ENCODE peak calls at places on chromosomes 5 and 9, in eight cellular contexts. V, T, E, G, M, C, K and I are unnamed samples.

GRCh38 chr9:129586647-129587046 is 34.3 kb downstream of the C9orf50 start:
- DNase-seq in M (no peak), K (no peak), E (no peak), T (no peak), C (no peak), G (no peak), V (no peak), I (no peak)

GRCh38 chr5:134466241-134467069 is 54.8 kb upstream of the CDKN2AIPNL start:
- DNase-seq in G (peak), T (peak), C (no peak), E (peak), K (peak), M (no peak), V (peak), I (peak)

GRCh38 chr5:43231977-43232376 is 40.0 kb downstream of the NIM1K start:
- DNase-seq in E (no peak), T (peak), C (no peak), G (no peak), M (peak), V (peak), K (peak), I (peak)

GRCh38 chr9:69412741-69413150 is 87.7 kb downstream of the ENTREP1 start:
- DNase-seq in G (peak), K (no peak), V (peak), E (peak), T (peak), C (peak), M (no peak), I (no peak)

GRCh38 chr5:154191467-154192261 is 1.1 kb downstream of the GALNT10 start:
- DNase-seq in C (no peak), T (peak), E (no peak), M (peak), V (peak), K (no peak), G (no peak), I (no peak)

GRCh38 chr9:14910178-14910805 is at the start of gene FREM1:
- DNase-seq in K (peak), E (peak), T (peak), C (no peak), V (peak), G (peak), M (no peak), I (no peak)

GRCh38 chr5:159655757-159656409 is 260.4 kb upstream of the ADRA1B start:
- DNase-seq in C (no peak), M (no peak), G (no peak), E (no peak), T (no peak), V (no peak), K (no peak), I (no peak)

GRCh38 chr5:1555011-1555807 is 31.4 kb upstream of the LPCAT1 start:
- DNase-seq in G (no peak), M (no peak), T (peak), K (no peak), C (peak), V (no peak), E (peak), I (no peak)

GRCh38 chr5:149374303-149374702 is 4.8 kb downstream of the IL17B start:
- DNase-seq in V (no peak), K (no peak), E (no peak), M (no peak), G (no peak), T (no peak), C (no peak), I (no peak)

GRCh38 chr5:96197359-96197758 is 235.7 kb downstream of the PCSK1 start:
- DNase-seq in C (no peak), T (no peak), M (no peak), K (no peak), G (no peak), E (no peak), V (no peak), I (no peak)

GRCh38 chr5:81233080-81233634 is at the start of gene CKMT2:
- DNase-seq in K (peak), V (peak), C (no peak), M (no peak), T (peak), E (peak), G (peak), I (no peak)

GRCh38 chr5:132489051-132489770 is 1.4 kb downstream of the IRF1 start:
- DNase-seq in T (no peak), C (no peak), V (no peak), E (peak), M (peak), K (no peak), G (no peak), I (peak)

GRCh38 chr9:95087659-95088242 is 229.8 kb downstream of the FANCC start:
- DNase-seq in G (peak), T (no peak), K (no peak), C (no peak), E (peak), V (no peak), M (peak), I (peak)

GRCh38 chr5:144162686-144163085 is 7.8 kb downstream of the YIPF5 start:
- DNase-seq in V (peak), M (no peak), K (no peak), E (no peak), T (no peak), C (no peak), G (no peak), I (no peak)

GRCh38 chr5:124678478-124678877 is 68.0 kb downstream of the ZNF608 start:
- DNase-seq in K (no peak), M (no peak), G (no peak), E (no peak), T (no peak), V (no peak), C (no peak), I (no peak)

GRCh38 chr9:73583590-73583989 is 431.9 kb downstream of the ANXA1 start:
- DNase-seq in E (no peak), K (no peak), C (no peak), G (no peak), T (peak), M (no peak), V (peak), I (no peak)

GRCh38 chr9:95740217-95741004 is 135.1 kb upstream of the ERCC6L2 start:
- DNase-seq in V (no peak), E (no peak), G (no peak), T (no peak), K (no peak), C (no peak), M (no peak), I (peak)

GRCh38 chr9:6029581-6029980 is 14.2 kb upstream of the RANBP6 start:
- DNase-seq in G (no peak), C (no peak), V (no peak), T (peak), K (no peak), E (no peak), M (no peak), I (no peak)

GRCh38 chr9:128917151-128917849 is 3.5 kb upstream of the PHYHD1 start:
- DNase-seq in E (peak), M (no peak), G (peak), T (peak), V (peak), C (no peak), K (peak), I (no peak)

GRCh38 chr9:69898714-69899209 is 78.1 kb downstream of the CFAP95 start:
- DNase-seq in C (peak), G (no peak), M (no peak), K (no peak), E (no peak), V (peak), T (peak), I (no peak)

GRCh38 chr5:59007460-59008063 is 424.7 kb downstream of the RAB3C start:
- DNase-seq in G (no peak), K (no peak), E (no peak), T (peak), M (peak), V (peak), C (peak), I (peak)

GRCh38 chr9:91781906-91782305 is 168.1 kb downstream of the ROR2 start:
- DNase-seq in M (no peak), V (no peak), K (no peak), C (no peak), E (no peak), G (no peak), T (no peak), I (no peak)

GRCh38 chr9:123162359-123163345 is 105.7 kb downstream of the STRBP start:
- DNase-seq in V (no peak), C (no peak), T (no peak), M (no peak), K (no peak), G (no peak), E (no peak), I (no peak)

GRCh38 chr9:92704528-92704927 is 34.6 kb upstream of the IPPK start:
- DNase-seq in T (no peak), K (no peak), G (no peak), M (no peak), V (peak), C (no peak), E (no peak), I (no peak)

GRCh38 chr5:71533614-71534013 is 53.5 kb upstream of the MCCC2 start:
- DNase-seq in K (no peak), E (no peak), T (peak), G (no peak), V (peak), M (peak), C (no peak), I (peak)

GRCh38 chr5:32339198-32339597 is 26.5 kb upstream of the MTMR12 start:
- DNase-seq in T (no peak), E (no peak), M (peak), C (no peak), V (peak), K (no peak), G (no peak), I (no peak)

GRCh38 chr5:144131256-144131655 is 39.2 kb downstream of the YIPF5 start:
- DNase-seq in T (no peak), G (no peak), C (no peak), M (no peak), V (no peak), K (no peak), E (no peak), I (no peak)

GRCh38 chr5:15008911-15009310 is 137.3 kb upstream of the ANKH start:
- DNase-seq in K (no peak), C (no peak), V (no peak), T (peak), G (no peak), E (no peak), M (no peak), I (no peak)

GRCh38 chr5:81838307-81838906 is 87.5 kb upstream of the SSBP2 start:
- DNase-seq in E (no peak), T (peak), C (peak), K (no peak), V (peak), M (peak), G (no peak), I (peak)

GRCh38 chr9:21964925-21965385 is 29.2 kb downstream of the CDKN2A start:
- DNase-seq in K (no peak), V (peak), T (peak), E (peak), M (no peak), C (no peak), G (peak), I (peak)

GRCh38 chr5:110752953-110753352 is 14.1 kb downstream of the SLC25A46 start:
- DNase-seq in M (no peak), V (no peak), G (no peak), K (no peak), T (no peak), E (no peak), C (no peak), I (peak)
- H3K4me3 ChIP-seq in M (no peak), V (no peak), G (no peak), K (no peak), T (no peak), E (no peak), C (no peak), I (peak)

DNA sequence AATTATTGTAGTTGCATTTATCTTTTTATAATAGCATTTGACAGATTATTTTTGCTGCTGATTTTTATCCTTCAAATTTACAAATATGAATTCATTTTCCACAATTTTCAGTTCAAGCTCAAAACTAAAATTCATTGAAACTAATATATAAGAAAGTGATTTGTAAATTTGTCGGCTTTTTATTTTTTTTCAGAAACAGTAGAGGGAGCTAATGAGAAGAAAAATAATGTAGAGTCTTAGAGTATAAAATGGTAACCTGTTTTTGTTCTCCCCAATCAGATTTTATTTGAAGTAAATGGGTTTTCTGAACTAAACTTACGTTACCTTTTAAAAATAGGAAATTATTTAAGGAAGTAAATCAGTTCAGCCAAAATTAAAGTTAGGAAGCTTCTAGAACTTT is 19.2 kb downstream of the PRRC1 start:
- DNase-seq in K (no peak), C (no peak), T (peak), E (no peak), V (peak), M (peak), G (no peak), I (no peak)
- TF ChIP-seq CTCF in K (no peak), C (no peak), T (peak), E (peak), V (peak), M (peak), G (no peak), I (peak)

DNA sequence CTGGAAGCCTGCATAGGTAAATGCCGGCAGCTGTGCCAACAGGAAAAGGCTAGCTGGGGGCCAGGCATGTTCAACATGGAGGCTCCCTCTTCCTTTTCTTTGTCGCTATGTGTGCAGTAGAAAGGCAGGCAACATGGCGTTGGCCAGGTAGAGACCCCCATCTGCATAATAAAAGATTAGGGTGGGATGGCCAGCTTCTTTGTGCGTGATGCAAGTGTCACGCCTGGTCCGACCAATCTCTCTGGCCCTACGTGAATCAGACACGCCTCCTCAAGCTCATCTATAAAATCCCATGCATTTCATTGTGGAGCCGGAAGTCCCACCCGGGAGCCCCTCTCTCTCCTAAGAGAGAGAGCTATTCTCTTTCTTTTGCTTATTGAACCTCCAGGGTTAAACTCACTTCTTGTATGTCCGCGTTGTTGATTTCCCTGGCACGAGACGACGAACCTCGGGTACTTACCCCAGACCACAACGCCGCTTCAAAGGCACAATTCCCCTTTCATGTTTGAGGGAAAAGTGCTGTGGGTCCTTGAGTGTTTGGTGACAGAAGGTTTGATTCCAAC is 25.0 kb upstream of the C5orf47 start:
- DNase-seq in G (peak), E (no peak), M (no peak), K (peak), T (no peak), V (no peak), C (no peak), I (no peak)
- H3K4me3 ChIP-seq in G (no peak), E (peak), M (no peak), K (peak), T (no peak), V (peak), C (peak), I (no peak)

GRCh38 chr5:148060881-148061280 is 2.9 kb upstream of the SPINK5 start:
- DNase-seq in E (no peak), G (no peak), V (no peak), C (no peak), T (no peak), K (no peak), M (no peak), I (no peak)
- TF ChIP-seq CTCF in E (no peak), G (no peak), V (no peak), C (no peak), T (no peak), K (no peak), M (no peak), I (no peak)

GRCh38 chr9:136885950-136886578 is at the start of gene TRAF2:
- DNase-seq in T (peak), C (peak), G (peak), M (peak), V (peak), K (peak), E (peak), I (peak)

GRCh38 chr9:136880651-136881050 is 5.7 kb upstream of the TRAF2 start:
- DNase-seq in E (no peak), G (no peak), C (no peak), M (no peak), T (no peak), V (no peak), K (no peak), I (peak)

GRCh38 chr9:136886610-136887597 is 588 bp downstream of the TRAF2 start:
- DNase-seq in G (peak), C (no peak), V (peak), T (no peak), K (no peak), M (peak), E (peak), I (peak)

GRCh38 chr9:136882109-136882946 is 4.0 kb upstream of the TRAF2 start:
- DNase-seq in K (no peak), C (peak), G (peak), T (peak), M (peak), V (peak), E (no peak), I (peak)

DNA sequence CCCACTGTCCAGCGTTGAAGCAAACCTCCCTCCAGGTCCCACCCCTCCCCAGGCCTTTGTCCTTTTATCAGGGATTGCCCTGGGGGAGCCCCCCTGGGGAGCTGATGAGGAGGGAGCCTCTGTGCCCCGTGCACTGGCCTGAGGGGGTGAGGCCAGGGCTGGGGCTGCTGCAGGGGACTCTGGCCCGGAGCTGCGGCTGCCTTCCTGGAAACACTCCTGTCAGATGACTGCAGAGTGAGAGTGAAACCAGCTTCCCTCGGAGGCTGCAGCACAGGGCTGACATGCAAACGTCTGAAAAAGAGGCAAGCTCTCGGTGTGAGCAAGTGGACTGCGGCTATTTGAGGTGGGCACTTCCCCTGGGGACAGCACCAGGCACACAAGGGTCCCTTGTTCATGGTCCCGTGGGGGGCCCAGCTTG is 4.6 kb upstream of the TRAF2 start:
- DNase-seq in C (no peak), V (no peak), E (no peak), T (peak), M (peak), G (peak), K (no peak), I (peak)
- H3K4me3 ChIP-seq in C (no peak), V (no peak), E (no peak), T (no peak), M (no peak), G (no peak), K (no peak), I (peak)

GRCh38 chr9:3526166-3526902 is 533 bp upstream of the RFX3 start:
- DNase-seq in K (peak), V (peak), G (peak), M (peak), E (peak), T (peak), C (no peak), I (peak)
- TF ChIP-seq CTCF in K (no peak), V (no peak), G (no peak), M (no peak), E (no peak), T (no peak), C (no peak), I (no peak)

DNA sequence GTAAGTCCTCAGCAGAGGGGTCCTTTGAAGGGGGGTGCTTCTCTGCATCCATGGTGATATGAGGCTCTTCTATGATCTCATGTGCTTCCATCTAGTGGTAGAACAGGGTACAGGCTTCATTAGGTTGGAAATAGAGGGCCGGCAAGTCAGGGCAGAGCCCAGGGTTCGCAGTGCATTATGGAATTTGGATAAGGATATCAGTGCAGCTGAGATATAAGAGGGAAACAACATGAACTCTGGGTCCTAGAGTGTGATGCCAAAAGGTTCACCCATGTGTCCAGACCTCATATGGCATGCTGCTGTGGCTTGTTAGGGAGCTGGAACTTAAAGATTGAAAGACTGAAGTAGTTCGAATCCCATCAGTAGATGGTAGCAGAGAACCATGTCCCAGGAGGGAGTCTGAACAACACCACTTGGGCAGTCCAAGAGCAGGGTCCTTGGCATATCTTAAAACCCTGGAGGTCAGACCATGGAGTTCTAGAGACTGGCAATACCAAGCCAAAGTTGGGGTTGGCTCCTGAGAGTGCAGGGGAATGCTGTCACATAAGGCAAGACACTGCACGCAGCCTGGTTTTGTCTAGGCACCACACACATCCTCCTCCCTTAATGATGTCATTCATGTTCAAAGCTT is 2.3 kb downstream of the FAM221B start:
- DNase-seq in E (no peak), T (peak), G (no peak), M (peak), C (peak), K (peak), V (peak), I (peak)
- H3K4me3 ChIP-seq in E (no peak), T (no peak), G (no peak), M (no peak), C (no peak), K (no peak), V (no peak), I (no peak)

GRCh38 chr9:72255546-72255925 is 106.3 kb downstream of the GDA start:
- DNase-seq in G (no peak), K (no peak), E (no peak), T (no peak), M (no peak), C (no peak), V (no peak), I (no peak)

GRCh38 chr9:72256912-72257311 is 107.7 kb downstream of the GDA start:
- DNase-seq in V (no peak), C (no peak), G (no peak), K (no peak), M (no peak), E (no peak), T (no peak), I (no peak)

GRCh38 chr9:72251589-72251988 is 102.3 kb downstream of the GDA start:
- DNase-seq in E (no peak), K (no peak), V (no peak), M (no peak), G (no peak), T (no peak), C (no peak), I (no peak)

DNA sequence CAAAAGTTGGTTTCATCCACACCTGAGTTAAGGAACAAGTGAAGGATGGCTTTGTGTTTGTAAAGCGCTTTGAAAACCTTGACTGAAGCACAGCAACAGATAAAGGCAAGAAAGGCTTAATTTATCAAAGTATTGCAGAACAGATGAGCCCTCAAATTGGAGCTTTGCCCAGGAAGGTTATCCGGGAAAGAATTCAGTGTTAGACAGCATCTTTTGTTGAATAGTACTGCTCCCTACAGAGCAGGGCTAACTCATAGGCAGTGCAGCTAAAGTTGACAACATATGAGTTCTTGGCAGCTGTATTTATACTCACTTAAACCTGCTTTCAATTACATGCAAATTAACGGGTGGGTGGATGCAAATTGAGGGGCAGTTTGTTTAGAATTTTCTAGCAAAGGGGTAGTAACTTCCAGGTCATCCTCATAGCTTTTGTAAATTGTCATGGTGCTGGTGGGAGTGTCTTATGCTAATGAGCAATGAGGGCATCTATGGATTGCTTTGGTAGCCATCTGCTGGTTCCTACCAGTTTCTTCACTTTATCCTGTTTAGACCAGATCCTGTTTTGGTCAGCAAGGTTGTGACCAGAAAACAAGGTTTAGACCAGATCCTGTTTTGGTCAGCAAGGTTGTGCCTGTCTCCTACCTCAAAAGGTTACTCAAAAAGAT is 105.8 kb downstream of the GDA start:
- DNase-seq in G (no peak), M (no peak), K (no peak), T (no peak), V (peak), E (no peak), C (no peak), I (no peak)
- TF ChIP-seq CTCF in G (no peak), M (no peak), K (no peak), T (no peak), V (no peak), E (no peak), C (no peak), I (no peak)